ENCODE peak calls at places on chromosomes 13 and 19, in five cellular contexts. I is EH, V is T1000, Q is chondrocyte, B is tibial nerve. Y is an unnamed sample.

GRCh38 chr19:31261651-31262331 is 87.4 kb downstream of the TSHZ3 start:
- DNase-seq in I (no peak), V (no peak), Q (no peak), B (no peak), Y (no peak)

GRCh38 chr13:23871616-23872220 is 17.5 kb downstream of the MIPEP start:
- DNase-seq in I (peak; percentile 56), V (no peak), Q (no peak), B (no peak), Y (no peak)

GRCh38 chr19:51341976-51342580 is at the start of gene VSIG10L:
- DNase-seq in I (peak; percentile 7), V (no peak), Q (no peak), B (no peak), Y (no peak)

GRCh38 chr13:99123101-99124045 is 77.3 kb upstream of the UBAC2 start:
- DNase-seq in I (peak; percentile 65), V (no peak), Q (no peak), B (no peak), Y (no peak)

GRCh38 chr19:12723643-12724426 is at the start of gene TNPO2:
- DNase-seq in I (peak; percentile 66), V (no peak), Q (no peak), B (peak; percentile 40), Y (peak; percentile 77)

GRCh38 chr19:4557186-4557970 is 2.1 kb downstream of the SEMA6B start:
- DNase-seq in I (no peak), V (no peak), Q (peak; percentile 77), B (no peak), Y (no peak)

GRCh38 chr19:40803857-40804782 is 5.1 kb downstream of the EGLN2 start:
- DNase-seq in I (no peak), V (no peak), Q (no peak), B (no peak), Y (no peak)

GRCh38 chr13:97344250-97345175 is 89.5 kb upstream of the RAP2A start:
- DNase-seq in I (peak; percentile 72), V (no peak), Q (no peak), B (peak; percentile 48), Y (peak; percentile 68)

GRCh38 chr19:12685831-12686230 is 2.0 kb upstream of the GNG14 start:
- DNase-seq in I (no peak), V (no peak), Q (no peak), B (no peak), Y (no peak)

GRCh38 chr19:34575206-34575605 is 93.6 kb downstream of the WTIP start:
- DNase-seq in I (no peak), V (no peak), Q (no peak), B (no peak), Y (no peak)

GRCh38 chr19:1756705-1757445 is 3.6 kb downstream of the ONECUT3 start:
- DNase-seq in I (no peak), V (no peak), Q (no peak), B (no peak), Y (no peak)

GRCh38 chr19:10318807-10319426 is 3.1 kb upstream of the FDX2 start:
- DNase-seq in I (no peak), V (no peak), Q (no peak), B (no peak), Y (no peak)

GRCh38 chr13:98509271-98510155 is 67.4 kb downstream of the STK24 start:
- DNase-seq in I (peak; percentile 95), V (peak; percentile 11), Q (no peak), B (peak; percentile 60), Y (no peak)

GRCh38 chr19:6735181-6735891 is 2.0 kb downstream of the GPR108 start:
- DNase-seq in I (peak; percentile 35), V (no peak), Q (no peak), B (no peak), Y (no peak)

GRCh38 chr19:35828694-35829301 is 16.2 kb upstream of the PRODH2 start:
- DNase-seq in I (peak; percentile 73), V (peak; percentile 28), Q (no peak), B (peak; percentile 59), Y (no peak)

GRCh38 chr13:78137404-78138142 is 218.9 kb upstream of the EDNRB start:
- DNase-seq in I (peak; percentile 79), V (no peak), Q (no peak), B (peak; percentile 27), Y (peak; percentile 95)

GRCh38 chr13:42612021-42612765 is 38.2 kb downstream of the TNFSF11 start:
- DNase-seq in I (no peak), V (no peak), Q (no peak), B (no peak), Y (no peak)

GRCh38 chr19:41352609-41353465 is 885 bp downstream of the TGFB1 start:
- DNase-seq in I (peak; percentile 64), V (peak; percentile 29), Q (no peak), B (peak; percentile 49), Y (peak; percentile 73)

GRCh38 chr19:50843701-50844221 is 10.4 kb upstream of the KLK15 start:
- DNase-seq in I (no peak), V (no peak), Q (no peak), B (no peak), Y (no peak)

GRCh38 chr13:59305896-59306295 is 857.8 kb downstream of the DIAPH3 start:
- DNase-seq in I (no peak), V (no peak), Q (no peak), B (no peak), Y (no peak)

GRCh38 chr19:10389863-10390262 is 9.5 kb upstream of the TYK2 start:
- DNase-seq in I (peak; percentile 32), V (no peak), Q (no peak), B (no peak), Y (no peak)

GRCh38 chr13:32622827-32623226 is 36.6 kb downstream of the PDS5B start:
- DNase-seq in I (no peak), V (no peak), Q (no peak), B (no peak), Y (no peak)

GRCh38 chr19:54162241-54162805 is 2.8 kb upstream of the LENG1 start:
- DNase-seq in I (peak; percentile 71), V (peak; percentile 67), Q (no peak), B (peak; percentile 79), Y (peak; percentile 95)

GRCh38 chr19:3118232-3119070 is 17.4 kb upstream of the GNA15 start:
- DNase-seq in I (no peak), V (no peak), Q (peak; percentile 75), B (no peak), Y (no peak)

GRCh38 chr19:6718741-6719539 is 1.5 kb downstream of the C3 start:
- DNase-seq in I (peak; percentile 6), V (no peak), Q (no peak), B (no peak), Y (peak; percentile 52)

GRCh38 chr19:43450545-43450997 is 14.8 kb downstream of the LYPD3 start:
- DNase-seq in I (peak; percentile 53), V (no peak), Q (no peak), B (no peak), Y (no peak)

GRCh38 chr19:45854167-45854778 is 8.7 kb downstream of the SYMPK start:
- DNase-seq in I (no peak), V (no peak), Q (no peak), B (no peak), Y (no peak)

GRCh38 chr13:114259974-114260373 is 21.4 kb upstream of the UPF3A start:
- DNase-seq in I (no peak), V (no peak), Q (no peak), B (no peak), Y (peak; percentile 63)

GRCh38 chr19:17784201-17785008 is 10.5 kb upstream of the B3GNT3 start:
- DNase-seq in I (peak; percentile 67), V (peak; percentile 21), Q (no peak), B (peak; percentile 71), Y (peak; percentile 20)

GRCh38 chr13:96963786-96964475 is 30.3 kb downstream of the OXGR1 start:
- DNase-seq in I (no peak), V (no peak), Q (no peak), B (no peak), Y (no peak)

GRCh38 chr13:40023608-40024577 is 368.4 kb downstream of the COG6 start:
- DNase-seq in I (no peak), V (no peak), Q (no peak), B (no peak), Y (no peak)

GRCh38 chr19:925912-926594 is at the start of gene ARID3A:
- DNase-seq in I (no peak), V (no peak), Q (no peak), B (no peak), Y (peak; percentile 42)

GRCh38 chr13:87674143-87674772 is 3.1 kb downstream of the SLITRK5 start:
- DNase-seq in I (no peak), V (no peak), Q (no peak), B (no peak), Y (peak; percentile 57)

GRCh38 chr13:30569901-30570576 is 47.7 kb upstream of the USPL1 start:
- DNase-seq in I (peak; percentile 97), V (peak; percentile 43), Q (no peak), B (peak; percentile 29), Y (no peak)

GRCh38 chr13:95713651-95714050 is 36.7 kb downstream of the DNAJC3 start:
- DNase-seq in I (peak; percentile 54), V (no peak), Q (no peak), B (no peak), Y (no peak)

GRCh38 chr19:49570997-49571676 is 9.2 kb downstream of the NOSIP start:
- DNase-seq in I (peak; percentile 38), V (no peak), Q (no peak), B (no peak), Y (no peak)

GRCh38 chr13:48586591-48587103 is 53.8 kb upstream of the RCBTB2 start:
- DNase-seq in I (no peak), V (no peak), Q (no peak), B (no peak), Y (no peak)

GRCh38 chr13:102799544-102800144 is 725 bp downstream of the BIVM start:
- DNase-seq in I (peak; percentile 32), V (no peak), Q (no peak), B (no peak), Y (peak; percentile 75)

Y was measured in NCI-H526.